ENCODE peak calls at places on chromosomes 12 and 14, in seven cellular contexts. B is sigmoid colon; T is esophagus muscularis mucosa; H is effector memory CD4-positive, alpha-beta T cell; L is AG04450; E is substantia nigra; X is upper lobe of right lung. G is an unnamed sample.

GRCh38 chr12:67940780-67941243 is 48.4 kb upstream of the IFNG-AS1 start:
- DNase-seq in B (no peak), T (no peak), H (no peak), L (peak), E (no peak), X (no peak), G (no peak)

GRCh38 chr12:9750276-9751203 is 10.2 kb downstream of the CD69 start:
- DNase-seq in B (peak), T (no peak), H (no peak), L (peak), E (no peak), X (no peak), G (no peak)

GRCh38 chr14:96077983-96078686 is 39.0 kb downstream of the C14orf132 start:
- DNase-seq in B (peak), T (no peak), H (no peak), L (no peak), E (no peak), X (no peak), G (no peak)

GRCh38 chr14:84707830-84708229 is 822.1 kb upstream of the FLRT2 start:
- DNase-seq in B (no peak), T (no peak), H (no peak), L (no peak), E (no peak), X (no peak), G (no peak)

GRCh38 chr12:127489055-127489454 is 777.9 kb upstream of the TMEM132C start:
- DNase-seq in B (no peak), T (no peak), H (no peak), L (no peak), E (no peak), X (no peak), G (no peak)

GRCh38 chr14:102213984-102214658 is 74.4 kb downstream of the WDR20 start:
- DNase-seq in B (no peak), T (no peak), H (no peak), L (no peak), E (no peak), X (peak), G (no peak)

GRCh38 chr12:122610911-122611310 is 83.9 kb downstream of the KNTC1 start:
- DNase-seq in B (no peak), T (no peak), H (no peak), L (no peak), E (no peak), X (no peak), G (no peak)

GRCh38 chr14:65131176-65131765 is 29.0 kb upstream of the MAX start:
- DNase-seq in B (no peak), T (no peak), H (no peak), L (peak), E (no peak), X (no peak), G (no peak)

GRCh38 chr12:92927055-92927435 is 2.0 kb downstream of the EEA1 start:
- DNase-seq in B (no peak), T (no peak), H (peak), L (no peak), E (no peak), X (no peak), G (no peak)

GRCh38 chr14:103091041-103091882 is 3.3 kb upstream of the EXOC3L4 start:
- DNase-seq in B (no peak), T (no peak), H (peak), L (no peak), E (no peak), X (peak), G (no peak)

GRCh38 chr14:67697006-67697405 is 1.4 kb upstream of the RDH11 start:
- DNase-seq in B (no peak), T (no peak), H (no peak), L (no peak), E (no peak), X (no peak), G (no peak)
- H3K27ac ChIP-seq in B (no peak), T (no peak), H (no peak), L (no peak), E (no peak), X (no peak), G (no peak)

DNA sequence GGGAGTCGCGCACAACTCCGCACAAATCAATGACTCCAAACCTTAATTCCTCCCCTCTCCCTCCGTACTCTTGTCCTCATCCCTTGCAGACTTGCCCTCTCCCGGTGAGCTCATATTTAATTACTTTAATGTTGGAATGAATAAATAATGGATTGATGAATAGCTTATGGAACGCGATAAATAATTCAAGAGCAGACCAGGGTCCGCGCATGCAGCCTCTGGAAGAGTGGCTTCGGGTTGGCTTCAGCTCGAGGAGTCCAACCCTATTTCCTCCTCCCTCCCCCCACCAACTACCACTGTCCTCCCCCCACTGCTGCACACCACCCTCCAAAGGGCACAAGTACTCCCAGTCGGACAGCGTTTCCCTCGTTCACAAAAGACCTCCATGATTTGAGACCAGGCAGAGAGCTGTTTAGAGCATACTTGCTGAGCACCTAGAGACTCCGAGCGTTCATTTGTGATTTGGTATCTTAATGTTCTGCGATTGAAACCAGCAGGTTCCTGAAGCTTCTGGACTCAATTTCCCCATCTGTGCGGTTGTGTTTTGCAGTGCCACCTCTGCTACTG is 621 bp upstream of the SIX1 start:
- DNase-seq in B (no peak), T (no peak), H (no peak), L (no peak), E (no peak), X (no peak), G (no peak)
- H3K27ac ChIP-seq in B (no peak), T (no peak), H (no peak), L (no peak), E (no peak), X (no peak), G (peak)

GRCh38 chr12:120536064-120536791 is 2.1 kb downstream of the RNF10 start:
- DNase-seq in B (peak), T (no peak), H (no peak), L (no peak), E (no peak), X (no peak), G (no peak)
- H3K27ac ChIP-seq in B (peak), T (peak), H (peak), L (no peak), E (no peak), X (peak), G (peak)

DNA sequence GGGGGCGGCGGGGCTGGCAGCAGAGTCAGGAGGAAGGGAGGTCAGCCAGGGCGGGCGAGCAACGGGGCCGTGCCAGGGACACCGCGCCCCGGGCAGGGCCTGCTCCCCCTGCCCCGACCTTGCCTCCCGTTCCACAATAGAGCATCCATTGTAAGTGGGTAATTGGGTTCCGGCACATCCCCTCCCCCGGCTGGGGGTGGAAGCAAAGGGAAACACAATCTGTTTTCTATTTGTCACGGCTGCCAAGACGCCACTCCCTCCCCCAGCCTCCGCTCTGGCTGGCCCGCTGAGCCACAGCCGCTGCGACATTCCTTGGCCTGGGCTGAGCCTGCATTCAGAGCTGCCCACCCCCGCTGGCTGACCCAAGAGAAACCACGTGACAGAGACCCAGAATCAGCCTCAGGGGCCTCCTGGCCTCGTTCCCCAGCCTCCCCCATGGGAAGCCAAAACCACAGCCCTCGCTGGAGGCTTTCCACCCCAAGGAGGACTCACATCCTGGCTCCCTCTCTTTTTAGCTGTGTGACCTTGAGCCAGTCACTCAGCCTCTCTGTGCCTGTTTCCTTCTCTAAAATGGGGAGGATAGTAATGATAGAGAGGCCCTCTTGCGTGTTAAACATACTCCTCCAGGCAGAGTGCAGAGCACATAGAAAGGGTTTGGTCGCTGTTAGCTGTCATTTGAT is 117.6 kb downstream of the SCARB1 start:
- DNase-seq in B (peak), T (peak), H (no peak), L (no peak), E (peak), X (peak), G (peak)
- H3K27ac ChIP-seq in B (peak), T (peak), H (no peak), L (peak), E (peak), X (peak), G (peak)

GRCh38 chr14:50344831-50345563 is 32.9 kb downstream of the DMAC2L start:
- DNase-seq in B (no peak), T (no peak), H (no peak), L (no peak), E (no peak), X (no peak), G (no peak)

GRCh38 chr14:50342211-50343080 is 30.3 kb downstream of the DMAC2L start:
- DNase-seq in B (peak), T (peak), H (no peak), L (no peak), E (peak), X (no peak), G (no peak)

GRCh38 chr14:50345891-50346422 is 33.8 kb downstream of the DMAC2L start:
- DNase-seq in B (no peak), T (no peak), H (no peak), L (no peak), E (no peak), X (no peak), G (no peak)

GRCh38 chr14:50343424-50343823 is 31.3 kb downstream of the DMAC2L start:
- DNase-seq in B (no peak), T (no peak), H (no peak), L (no peak), E (no peak), X (no peak), G (no peak)

DNA sequence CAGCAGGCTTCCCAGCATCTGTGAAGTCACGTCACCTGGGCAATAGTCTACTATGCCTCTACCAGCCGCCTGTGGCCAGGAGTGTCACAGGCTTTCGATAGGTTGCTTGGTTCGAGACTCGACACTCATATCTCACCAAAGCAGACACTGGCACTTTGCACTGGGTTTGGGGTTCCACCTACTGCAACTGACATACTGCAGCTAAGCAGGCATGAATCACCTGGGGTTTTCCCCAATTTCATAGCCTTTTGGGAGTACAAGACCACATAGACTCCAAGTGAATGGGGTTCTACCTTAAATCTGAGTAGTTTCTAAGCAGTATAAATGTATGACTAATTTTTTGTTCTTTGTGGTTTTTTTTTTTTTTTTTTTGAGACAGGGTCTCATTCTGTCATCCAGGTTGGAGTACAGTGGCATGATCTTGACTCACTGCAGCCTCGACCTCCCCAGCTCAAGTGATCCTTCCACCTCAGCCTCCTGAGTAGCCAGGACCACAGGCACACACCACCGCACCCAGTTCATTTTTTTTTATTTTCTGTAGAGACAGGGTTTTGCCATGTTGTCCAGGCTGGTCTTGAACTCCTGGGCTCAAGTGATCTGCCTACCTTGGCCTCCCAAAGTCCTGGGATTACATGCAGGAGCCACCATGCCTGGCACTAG is 32.1 kb downstream of the DMAC2L start:
- DNase-seq in B (no peak), T (no peak), H (peak), L (no peak), E (no peak), X (no peak), G (no peak)
- H3K27ac ChIP-seq in B (peak), T (no peak), H (no peak), L (peak), E (no peak), X (no peak), G (no peak)

G was measured in coronary artery.